ENCODE peak calls at places on chromosomes 7 and 10, in four cellular contexts. One of them, this sample, is unnamed.

GRCh38 chr10:5814110-5815107 is 1.2 kb upstream of the GDI2 start:
- DNase-seq in transverse colon: no peak
- DNase-seq in mucosa of descending colon: no peak
- DNase-seq in upper lobe of right lung: no peak
- DNase-seq in this sample: no peak

GRCh38 chr7:8197994-8198698 is 63.8 kb downstream of the ICA1 start:
- DNase-seq in transverse colon: no peak
- DNase-seq in mucosa of descending colon: peak
- DNase-seq in upper lobe of right lung: no peak
- DNase-seq in this sample: no peak

GRCh38 chr7:133948588-133948987 is 178.6 kb upstream of the LRGUK start:
- DNase-seq in transverse colon: no peak
- DNase-seq in mucosa of descending colon: no peak
- DNase-seq in upper lobe of right lung: no peak
- DNase-seq in this sample: no peak

GRCh38 chr7:22351878-22352277 is 5.1 kb downstream of the RAPGEF5 start:
- DNase-seq in transverse colon: no peak
- DNase-seq in mucosa of descending colon: no peak
- DNase-seq in upper lobe of right lung: no peak
- DNase-seq in this sample: no peak

GRCh38 chr7:5690931-5691461 is 90.5 kb downstream of the RNF216 start:
- DNase-seq in transverse colon: no peak
- DNase-seq in mucosa of descending colon: no peak
- DNase-seq in upper lobe of right lung: peak
- DNase-seq in this sample: peak

GRCh38 chr10:57367412-57367811 is 900.3 kb downstream of the IPMK start:
- DNase-seq in transverse colon: no peak
- DNase-seq in mucosa of descending colon: no peak
- DNase-seq in upper lobe of right lung: no peak
- DNase-seq in this sample: no peak

GRCh38 chr10:91925022-91925320 is 1.4 kb downstream of the BTAF1 start:
- DNase-seq in transverse colon: no peak
- DNase-seq in mucosa of descending colon: no peak
- DNase-seq in upper lobe of right lung: no peak
- DNase-seq in this sample: no peak

GRCh38 chr10:19347592-19347991 is 299.0 kb downstream of the MALRD1 start:
- DNase-seq in transverse colon: no peak
- DNase-seq in mucosa of descending colon: peak
- DNase-seq in upper lobe of right lung: no peak
- DNase-seq in this sample: no peak

GRCh38 chr10:129501652-129502436 is 34.8 kb downstream of the MGMT start:
- DNase-seq in transverse colon: no peak
- DNase-seq in mucosa of descending colon: no peak
- DNase-seq in upper lobe of right lung: no peak
- DNase-seq in this sample: no peak

GRCh38 chr7:134480730-134481129 is 21.8 kb upstream of the AKR1B1 start:
- DNase-seq in transverse colon: no peak
- DNase-seq in mucosa of descending colon: no peak
- DNase-seq in upper lobe of right lung: no peak
- DNase-seq in this sample: peak

GRCh38 chr10:15267496-15267895 is 99.0 kb upstream of the NMT2 start:
- DNase-seq in transverse colon: no peak
- DNase-seq in mucosa of descending colon: peak
- DNase-seq in upper lobe of right lung: no peak
- DNase-seq in this sample: no peak

GRCh38 chr7:46747222-46747621 is 826.1 kb upstream of the IGFBP3 start:
- DNase-seq in transverse colon: no peak
- DNase-seq in mucosa of descending colon: no peak
- DNase-seq in upper lobe of right lung: no peak
- DNase-seq in this sample: peak

GRCh38 chr7:24975172-24975571 is 4.8 kb downstream of the OSBPL3 start:
- DNase-seq in transverse colon: no peak
- DNase-seq in mucosa of descending colon: no peak
- DNase-seq in upper lobe of right lung: no peak
- DNase-seq in this sample: no peak

GRCh38 chr7:150748402-150748801 is 11.2 kb downstream of the GIMAP5 start:
- DNase-seq in transverse colon: no peak
- DNase-seq in mucosa of descending colon: no peak
- DNase-seq in upper lobe of right lung: no peak
- DNase-seq in this sample: no peak

GRCh38 chr7:129495987-129496386 is 6.3 kb upstream of the SMKR1 start:
- DNase-seq in transverse colon: no peak
- DNase-seq in mucosa of descending colon: no peak
- DNase-seq in upper lobe of right lung: no peak
- DNase-seq in this sample: no peak

GRCh38 chr7:51007708-51008505 is 225.2 kb upstream of the GRB10 start:
- DNase-seq in transverse colon: no peak
- DNase-seq in mucosa of descending colon: no peak
- DNase-seq in upper lobe of right lung: peak
- DNase-seq in this sample: no peak

GRCh38 chr7:112001089-112001826 is 204.9 kb downstream of the DOCK4 start:
- DNase-seq in transverse colon: no peak
- DNase-seq in mucosa of descending colon: no peak
- DNase-seq in upper lobe of right lung: no peak
- DNase-seq in this sample: peak

GRCh38 chr7:21472029-21472428 is 44.1 kb downstream of the SP4 start:
- DNase-seq in transverse colon: no peak
- DNase-seq in mucosa of descending colon: no peak
- DNase-seq in upper lobe of right lung: no peak
- DNase-seq in this sample: no peak

GRCh38 chr7:140263277-140263676 is 86.5 kb upstream of the KDM7A start:
- DNase-seq in transverse colon: no peak
- DNase-seq in mucosa of descending colon: no peak
- DNase-seq in upper lobe of right lung: no peak
- DNase-seq in this sample: no peak

GRCh38 chr10:126704637-126705036 is 34.1 kb upstream of the C10orf90 start:
- DNase-seq in transverse colon: no peak
- DNase-seq in mucosa of descending colon: no peak
- DNase-seq in upper lobe of right lung: no peak
- DNase-seq in this sample: no peak

GRCh38 chr7:99362801-99363200 is 11.7 kb upstream of the ARPC1B start:
- DNase-seq in transverse colon: no peak
- DNase-seq in mucosa of descending colon: no peak
- DNase-seq in upper lobe of right lung: no peak
- DNase-seq in this sample: no peak

GRCh38 chr7:6023974-6024435 is 7.2 kb upstream of the ANKRD61 start:
- DNase-seq in transverse colon: no peak
- DNase-seq in mucosa of descending colon: peak
- DNase-seq in upper lobe of right lung: peak
- DNase-seq in this sample: no peak

GRCh38 chr7:3027455-3027854 is 16.2 kb downstream of the CARD11 start:
- DNase-seq in transverse colon: no peak
- DNase-seq in mucosa of descending colon: no peak
- DNase-seq in upper lobe of right lung: no peak
- DNase-seq in this sample: no peak

GRCh38 chr7:147519062-147519461 is 1071.5 kb upstream of the C7orf33 start:
- DNase-seq in transverse colon: no peak
- DNase-seq in mucosa of descending colon: no peak
- DNase-seq in upper lobe of right lung: no peak
- DNase-seq in this sample: no peak

GRCh38 chr7:74355091-74355490 is 65.9 kb downstream of the CLIP2 start:
- DNase-seq in transverse colon: peak
- DNase-seq in mucosa of descending colon: peak
- DNase-seq in upper lobe of right lung: no peak
- DNase-seq in this sample: peak

GRCh38 chr10:67697646-67698245 is 1.8 kb upstream of the CTNNA3 start:
- DNase-seq in transverse colon: no peak
- DNase-seq in mucosa of descending colon: peak
- DNase-seq in upper lobe of right lung: no peak
- DNase-seq in this sample: peak

GRCh38 chr7:29370531-29371314 is 176.1 kb downstream of the CHN2 start:
- DNase-seq in transverse colon: peak
- DNase-seq in mucosa of descending colon: peak
- DNase-seq in upper lobe of right lung: no peak
- DNase-seq in this sample: no peak

GRCh38 chr7:106623846-106624245 is 37.1 kb downstream of the CCDC71L start:
- DNase-seq in transverse colon: no peak
- DNase-seq in mucosa of descending colon: no peak
- DNase-seq in upper lobe of right lung: no peak
- DNase-seq in this sample: no peak

GRCh38 chr7:30451539-30452277 is 26.9 kb downstream of the NOD1 start:
- DNase-seq in transverse colon: no peak
- DNase-seq in mucosa of descending colon: no peak
- DNase-seq in upper lobe of right lung: no peak
- DNase-seq in this sample: no peak

GRCh38 chr7:335358-336148 is 45.6 kb downstream of the FOXL3 start:
- DNase-seq in transverse colon: no peak
- DNase-seq in mucosa of descending colon: no peak
- DNase-seq in upper lobe of right lung: no peak
- DNase-seq in this sample: no peak

GRCh38 chr10:118725784-118726507 is 28.8 kb downstream of the CACUL1 start:
- DNase-seq in transverse colon: no peak
- DNase-seq in mucosa of descending colon: no peak
- DNase-seq in upper lobe of right lung: no peak
- DNase-seq in this sample: no peak

GRCh38 chr7:156577645-156578577 is 62.7 kb upstream of the RNF32 start:
- DNase-seq in transverse colon: no peak
- DNase-seq in mucosa of descending colon: no peak
- DNase-seq in upper lobe of right lung: no peak
- DNase-seq in this sample: no peak

GRCh38 chr7:156579566-156579965 is 61.0 kb upstream of the RNF32 start:
- DNase-seq in transverse colon: no peak
- DNase-seq in mucosa of descending colon: no peak
- DNase-seq in upper lobe of right lung: no peak
- DNase-seq in this sample: no peak

GRCh38 chr7:156578578-156578940 is 62.0 kb upstream of the RNF32 start:
- DNase-seq in transverse colon: no peak
- DNase-seq in mucosa of descending colon: no peak
- DNase-seq in upper lobe of right lung: no peak
- DNase-seq in this sample: no peak

GRCh38 chr7:156580036-156580435 is 60.5 kb upstream of the RNF32 start:
- DNase-seq in transverse colon: no peak
- DNase-seq in mucosa of descending colon: no peak
- DNase-seq in upper lobe of right lung: no peak
- DNase-seq in this sample: no peak

GRCh38 chr7:156578978-156579430 is 61.6 kb upstream of the RNF32 start:
- DNase-seq in transverse colon: no peak
- DNase-seq in mucosa of descending colon: no peak
- DNase-seq in upper lobe of right lung: no peak
- DNase-seq in this sample: no peak
- H3K4me3 ChIP-seq in transverse colon: no peak
- H3K4me3 ChIP-seq in mucosa of descending colon: no peak
- H3K4me3 ChIP-seq in upper lobe of right lung: no peak
- H3K4me3 ChIP-seq in this sample: no peak

GRCh38 chr7:39414669-39415035 is 151.6 kb upstream of the YAE1 start:
- DNase-seq in transverse colon: no peak
- DNase-seq in mucosa of descending colon: no peak
- DNase-seq in upper lobe of right lung: no peak
- DNase-seq in this sample: no peak
- H3K4me3 ChIP-seq in transverse colon: peak
- H3K4me3 ChIP-seq in mucosa of descending colon: no peak
- H3K4me3 ChIP-seq in upper lobe of right lung: peak
- H3K4me3 ChIP-seq in this sample: peak

DNA sequence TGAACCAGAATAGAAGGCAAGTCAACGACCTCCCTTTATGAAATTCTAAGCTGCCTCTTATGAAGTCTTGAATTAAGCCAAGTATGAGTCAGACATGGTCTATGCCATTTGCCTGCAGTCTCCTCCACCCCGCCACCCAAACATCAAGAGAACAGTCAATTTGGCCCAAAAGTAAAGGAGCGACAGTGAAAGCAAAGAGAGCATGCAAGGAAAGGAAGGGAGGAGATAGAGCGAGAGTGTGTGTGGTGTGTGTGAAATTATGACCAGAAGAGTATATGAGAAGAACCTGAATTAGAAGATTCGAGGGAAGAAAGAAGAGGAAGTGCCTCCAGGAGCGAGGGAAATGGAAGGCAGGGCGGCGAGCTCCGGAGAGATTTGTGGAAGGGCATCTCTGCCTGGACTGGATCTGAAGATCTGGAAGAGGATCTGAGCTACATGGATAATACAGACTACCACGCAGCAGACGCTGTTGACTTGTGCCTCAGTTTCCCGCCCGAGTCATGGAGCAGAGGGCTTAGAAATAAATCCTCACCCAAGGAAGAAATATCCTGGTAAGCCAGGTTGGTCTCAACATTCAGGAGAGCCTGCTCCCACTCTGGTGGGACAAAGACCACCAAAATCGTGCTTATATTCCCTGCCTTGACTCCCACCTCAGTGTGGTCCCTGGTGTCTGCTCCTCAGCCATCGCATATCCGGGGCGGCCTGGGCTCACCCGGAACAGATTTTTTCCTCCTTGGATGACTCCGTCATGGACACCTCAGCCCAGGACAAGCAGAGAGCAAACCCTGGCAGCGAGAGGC is 459 bp downstream of the ZDHHC6 start:
- DNase-seq in transverse colon: peak
- DNase-seq in mucosa of descending colon: peak
- DNase-seq in upper lobe of right lung: no peak
- DNase-seq in this sample: no peak
- H3K4me3 ChIP-seq in transverse colon: peak
- H3K4me3 ChIP-seq in mucosa of descending colon: peak
- H3K4me3 ChIP-seq in upper lobe of right lung: peak
- H3K4me3 ChIP-seq in this sample: peak

DNA sequence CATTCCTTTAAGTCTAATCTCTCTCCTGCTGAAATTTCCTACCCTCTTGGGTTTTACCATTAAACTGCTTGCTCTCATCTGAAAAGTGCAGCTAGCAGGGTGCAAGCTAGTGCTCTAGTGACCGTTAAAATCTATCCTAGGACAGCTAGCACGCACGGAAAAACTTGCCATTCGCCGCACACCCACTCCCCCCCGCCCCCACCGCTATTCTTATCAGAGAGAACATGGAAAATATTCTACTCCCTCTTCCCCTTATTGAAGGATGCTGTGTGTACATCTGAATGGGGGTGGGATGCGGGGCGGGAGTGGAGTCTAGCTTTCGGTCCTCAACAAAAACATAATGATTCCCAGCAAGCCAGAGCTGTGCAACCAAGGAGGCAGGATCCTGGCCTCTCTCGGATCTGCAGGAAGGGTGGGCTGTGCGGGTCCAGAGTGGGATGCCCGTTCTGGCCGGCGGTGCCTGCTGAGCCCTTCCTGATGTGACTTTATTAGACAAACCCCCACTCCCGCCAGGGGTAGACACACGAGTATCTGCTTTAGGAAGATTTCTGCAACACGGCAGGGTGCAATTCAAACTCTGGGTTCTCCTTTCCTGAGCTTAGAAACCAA is 1.1 kb upstream of the ADRA2A start:
- DNase-seq in transverse colon: no peak
- DNase-seq in mucosa of descending colon: no peak
- DNase-seq in upper lobe of right lung: no peak
- DNase-seq in this sample: no peak
- H3K4me3 ChIP-seq in transverse colon: peak
- H3K4me3 ChIP-seq in mucosa of descending colon: no peak
- H3K4me3 ChIP-seq in upper lobe of right lung: peak
- H3K4me3 ChIP-seq in this sample: peak

GRCh38 chr7:79319369-79319768 is 134.1 kb downstream of the MAGI2 start:
- DNase-seq in transverse colon: no peak
- DNase-seq in mucosa of descending colon: no peak
- DNase-seq in upper lobe of right lung: no peak
- DNase-seq in this sample: no peak
- H3K4me3 ChIP-seq in transverse colon: no peak
- H3K4me3 ChIP-seq in mucosa of descending colon: no peak
- H3K4me3 ChIP-seq in upper lobe of right lung: no peak
- H3K4me3 ChIP-seq in this sample: no peak

GRCh38 chr7:26631601-26632000 is 232.8 kb downstream of the SKAP2 start:
- DNase-seq in transverse colon: no peak
- DNase-seq in mucosa of descending colon: no peak
- DNase-seq in upper lobe of right lung: no peak
- DNase-seq in this sample: no peak
- H3K4me3 ChIP-seq in transverse colon: no peak
- H3K4me3 ChIP-seq in mucosa of descending colon: no peak
- H3K4me3 ChIP-seq in upper lobe of right lung: no peak
- H3K4me3 ChIP-seq in this sample: no peak

GRCh38 chr10:75395955-75396860 is 5.4 kb downstream of the ZNF503 start:
- DNase-seq in transverse colon: peak
- DNase-seq in mucosa of descending colon: peak
- DNase-seq in upper lobe of right lung: peak
- DNase-seq in this sample: no peak
- H3K4me3 ChIP-seq in transverse colon: peak
- H3K4me3 ChIP-seq in mucosa of descending colon: peak
- H3K4me3 ChIP-seq in upper lobe of right lung: peak
- H3K4me3 ChIP-seq in this sample: peak